ENCODE peak calls at places on chromosomes 1 and 21, in seven cellular contexts. One of them, this sample, is unnamed.

GRCh38 chr21:26125433-26126167 is 45.0 kb downstream of the APP start:
- DNase-seq in Peyer's patch: no peak
- DNase-seq in sigmoid colon: no peak
- DNase-seq in NB4: no peak
- DNase-seq in body of pancreas: no peak
- DNase-seq in H1: no peak
- DNase-seq in HepG2: no peak
- DNase-seq in this sample: no peak

GRCh38 chr1:97243973-97244560 is 522.5 kb downstream of the PTBP2 start:
- DNase-seq in Peyer's patch: no peak
- DNase-seq in sigmoid colon: no peak
- DNase-seq in NB4: peak; percentile 24
- DNase-seq in body of pancreas: no peak
- DNase-seq in H1: no peak
- DNase-seq in HepG2: no peak
- DNase-seq in this sample: peak; percentile 14

GRCh38 chr1:63688302-63688701 is 85.5 kb upstream of the ROR1 start:
- DNase-seq in Peyer's patch: no peak
- DNase-seq in sigmoid colon: no peak
- DNase-seq in NB4: no peak
- DNase-seq in body of pancreas: no peak
- DNase-seq in H1: no peak
- DNase-seq in HepG2: no peak
- DNase-seq in this sample: no peak

GRCh38 chr1:87403047-87403820 is 74.6 kb downstream of the LMO4 start:
- DNase-seq in Peyer's patch: no peak
- DNase-seq in sigmoid colon: no peak
- DNase-seq in NB4: no peak
- DNase-seq in body of pancreas: no peak
- DNase-seq in H1: no peak
- DNase-seq in HepG2: no peak
- DNase-seq in this sample: no peak

GRCh38 chr1:228416217-228416971 is at the start of gene TRIM17:
- DNase-seq in Peyer's patch: no peak
- DNase-seq in sigmoid colon: no peak
- DNase-seq in NB4: peak; percentile 40
- DNase-seq in body of pancreas: peak; percentile 41
- DNase-seq in H1: no peak
- DNase-seq in HepG2: peak; percentile 42
- DNase-seq in this sample: peak; percentile 19

GRCh38 chr1:154910851-154911250 is 25.7 kb downstream of the PMVK start:
- DNase-seq in Peyer's patch: peak; percentile 40
- DNase-seq in sigmoid colon: peak; percentile 40
- DNase-seq in NB4: no peak
- DNase-seq in body of pancreas: no peak
- DNase-seq in H1: no peak
- DNase-seq in HepG2: no peak
- DNase-seq in this sample: no peak

GRCh38 chr1:156490401-156491032 is 10.1 kb downstream of the MEF2D start:
- DNase-seq in Peyer's patch: no peak
- DNase-seq in sigmoid colon: no peak
- DNase-seq in NB4: peak; percentile 50
- DNase-seq in body of pancreas: no peak
- DNase-seq in H1: no peak
- DNase-seq in HepG2: no peak
- DNase-seq in this sample: no peak

GRCh38 chr1:22206551-22207125 is 63.7 kb upstream of the WNT4 start:
- DNase-seq in Peyer's patch: no peak
- DNase-seq in sigmoid colon: peak; percentile 52
- DNase-seq in NB4: no peak
- DNase-seq in body of pancreas: no peak
- DNase-seq in H1: no peak
- DNase-seq in HepG2: no peak
- DNase-seq in this sample: no peak

GRCh38 chr1:27993241-27993640 is 33.5 kb downstream of the XKR8 start:
- DNase-seq in Peyer's patch: no peak
- DNase-seq in sigmoid colon: no peak
- DNase-seq in NB4: no peak
- DNase-seq in body of pancreas: no peak
- DNase-seq in H1: no peak
- DNase-seq in HepG2: no peak
- DNase-seq in this sample: no peak

GRCh38 chr1:160519542-160520435 is 3.3 kb downstream of the SLAMF6 start:
- DNase-seq in Peyer's patch: no peak
- DNase-seq in sigmoid colon: no peak
- DNase-seq in NB4: no peak
- DNase-seq in body of pancreas: no peak
- DNase-seq in H1: no peak
- DNase-seq in HepG2: no peak
- DNase-seq in this sample: peak; percentile 11

GRCh38 chr1:230507671-230508407 is 81.7 kb upstream of the PGBD5 start:
- DNase-seq in Peyer's patch: no peak
- DNase-seq in sigmoid colon: no peak
- DNase-seq in NB4: no peak
- DNase-seq in body of pancreas: peak; percentile 30
- DNase-seq in H1: no peak
- DNase-seq in HepG2: no peak
- DNase-seq in this sample: no peak

GRCh38 chr1:187817782-187818181 is 989.0 kb downstream of the PLA2G4A start:
- DNase-seq in Peyer's patch: no peak
- DNase-seq in sigmoid colon: no peak
- DNase-seq in NB4: peak; percentile 4
- DNase-seq in body of pancreas: no peak
- DNase-seq in H1: no peak
- DNase-seq in HepG2: no peak
- DNase-seq in this sample: no peak

GRCh38 chr1:22188436-22188835 is 45.5 kb upstream of the WNT4 start:
- DNase-seq in Peyer's patch: no peak
- DNase-seq in sigmoid colon: no peak
- DNase-seq in NB4: no peak
- DNase-seq in body of pancreas: no peak
- DNase-seq in H1: no peak
- DNase-seq in HepG2: no peak
- DNase-seq in this sample: no peak

GRCh38 chr1:199157494-199157893 is 518.7 kb downstream of the PTPRC start:
- DNase-seq in Peyer's patch: no peak
- DNase-seq in sigmoid colon: no peak
- DNase-seq in NB4: no peak
- DNase-seq in body of pancreas: no peak
- DNase-seq in H1: no peak
- DNase-seq in HepG2: no peak
- DNase-seq in this sample: no peak

GRCh38 chr1:171717080-171717479 is 24.8 kb downstream of the VAMP4 start:
- DNase-seq in Peyer's patch: no peak
- DNase-seq in sigmoid colon: no peak
- DNase-seq in NB4: no peak
- DNase-seq in body of pancreas: no peak
- DNase-seq in H1: no peak
- DNase-seq in HepG2: no peak
- DNase-seq in this sample: peak; percentile 20

GRCh38 chr1:231188072-231188471 is 26.2 kb downstream of the TRIM67 start:
- DNase-seq in Peyer's patch: no peak
- DNase-seq in sigmoid colon: no peak
- DNase-seq in NB4: no peak
- DNase-seq in body of pancreas: no peak
- DNase-seq in H1: no peak
- DNase-seq in HepG2: no peak
- DNase-seq in this sample: no peak

GRCh38 chr1:93661829-93662474 is 19.7 kb downstream of the BCAR3 start:
- DNase-seq in Peyer's patch: no peak
- DNase-seq in sigmoid colon: no peak
- DNase-seq in NB4: no peak
- DNase-seq in body of pancreas: no peak
- DNase-seq in H1: no peak
- DNase-seq in HepG2: no peak
- DNase-seq in this sample: peak; percentile 74

GRCh38 chr1:20416706-20417105 is 69.3 kb downstream of the CAMK2N1 start:
- DNase-seq in Peyer's patch: no peak
- DNase-seq in sigmoid colon: no peak
- DNase-seq in NB4: no peak
- DNase-seq in body of pancreas: no peak
- DNase-seq in H1: no peak
- DNase-seq in HepG2: no peak
- DNase-seq in this sample: no peak

GRCh38 chr1:83996621-83997020 is 2.3 kb downstream of the TTLL7 start:
- DNase-seq in Peyer's patch: no peak
- DNase-seq in sigmoid colon: no peak
- DNase-seq in NB4: no peak
- DNase-seq in body of pancreas: no peak
- DNase-seq in H1: no peak
- DNase-seq in HepG2: no peak
- DNase-seq in this sample: no peak

GRCh38 chr1:162276493-162276892 is 100.2 kb downstream of the SPATA46 start:
- DNase-seq in Peyer's patch: no peak
- DNase-seq in sigmoid colon: no peak
- DNase-seq in NB4: peak; percentile 49
- DNase-seq in body of pancreas: no peak
- DNase-seq in H1: no peak
- DNase-seq in HepG2: peak; percentile 50
- DNase-seq in this sample: peak; percentile 13

GRCh38 chr1:178933709-178934573 is 63.1 kb upstream of the ANGPTL1 start:
- DNase-seq in Peyer's patch: peak; percentile 50
- DNase-seq in sigmoid colon: no peak
- DNase-seq in NB4: peak; percentile 95
- DNase-seq in body of pancreas: no peak
- DNase-seq in H1: no peak
- DNase-seq in HepG2: no peak
- DNase-seq in this sample: no peak

GRCh38 chr1:115714572-115715141 is 53.9 kb downstream of the CASQ2 start:
- DNase-seq in Peyer's patch: no peak
- DNase-seq in sigmoid colon: no peak
- DNase-seq in NB4: no peak
- DNase-seq in body of pancreas: peak; percentile 72
- DNase-seq in H1: no peak
- DNase-seq in HepG2: peak; percentile 41
- DNase-seq in this sample: no peak

GRCh38 chr1:224339422-224340033 is 9.6 kb upstream of the NVL start:
- DNase-seq in Peyer's patch: no peak
- DNase-seq in sigmoid colon: no peak
- DNase-seq in NB4: no peak
- DNase-seq in body of pancreas: no peak
- DNase-seq in H1: no peak
- DNase-seq in HepG2: no peak
- DNase-seq in this sample: no peak

GRCh38 chr1:224343679-224344078 is 13.0 kb upstream of the CNIH4 start:
- DNase-seq in Peyer's patch: no peak
- DNase-seq in sigmoid colon: no peak
- DNase-seq in NB4: no peak
- DNase-seq in body of pancreas: no peak
- DNase-seq in H1: no peak
- DNase-seq in HepG2: no peak
- DNase-seq in this sample: peak; percentile 25

GRCh38 chr1:224338150-224338838 is 8.3 kb upstream of the NVL start:
- DNase-seq in Peyer's patch: no peak
- DNase-seq in sigmoid colon: no peak
- DNase-seq in NB4: peak; percentile 67
- DNase-seq in body of pancreas: no peak
- DNase-seq in H1: no peak
- DNase-seq in HepG2: peak; percentile 53
- DNase-seq in this sample: peak; percentile 59

GRCh38 chr1:224340711-224341384 is 10.9 kb upstream of the NVL start:
- DNase-seq in Peyer's patch: peak; percentile 61
- DNase-seq in sigmoid colon: no peak
- DNase-seq in NB4: peak; percentile 36
- DNase-seq in body of pancreas: peak; percentile 58
- DNase-seq in H1: peak; percentile 49
- DNase-seq in HepG2: no peak
- DNase-seq in this sample: peak; percentile 48
- TF ChIP-seq POLR2A in Peyer's patch: no peak
- TF ChIP-seq POLR2A in sigmoid colon: no peak
- TF ChIP-seq POLR2A in NB4: no peak
- TF ChIP-seq POLR2A in body of pancreas: peak; percentile 72
- TF ChIP-seq POLR2A in H1: peak; percentile 70
- TF ChIP-seq POLR2A in HepG2: no peak
- TF ChIP-seq POLR2A in this sample: no peak

DNA sequence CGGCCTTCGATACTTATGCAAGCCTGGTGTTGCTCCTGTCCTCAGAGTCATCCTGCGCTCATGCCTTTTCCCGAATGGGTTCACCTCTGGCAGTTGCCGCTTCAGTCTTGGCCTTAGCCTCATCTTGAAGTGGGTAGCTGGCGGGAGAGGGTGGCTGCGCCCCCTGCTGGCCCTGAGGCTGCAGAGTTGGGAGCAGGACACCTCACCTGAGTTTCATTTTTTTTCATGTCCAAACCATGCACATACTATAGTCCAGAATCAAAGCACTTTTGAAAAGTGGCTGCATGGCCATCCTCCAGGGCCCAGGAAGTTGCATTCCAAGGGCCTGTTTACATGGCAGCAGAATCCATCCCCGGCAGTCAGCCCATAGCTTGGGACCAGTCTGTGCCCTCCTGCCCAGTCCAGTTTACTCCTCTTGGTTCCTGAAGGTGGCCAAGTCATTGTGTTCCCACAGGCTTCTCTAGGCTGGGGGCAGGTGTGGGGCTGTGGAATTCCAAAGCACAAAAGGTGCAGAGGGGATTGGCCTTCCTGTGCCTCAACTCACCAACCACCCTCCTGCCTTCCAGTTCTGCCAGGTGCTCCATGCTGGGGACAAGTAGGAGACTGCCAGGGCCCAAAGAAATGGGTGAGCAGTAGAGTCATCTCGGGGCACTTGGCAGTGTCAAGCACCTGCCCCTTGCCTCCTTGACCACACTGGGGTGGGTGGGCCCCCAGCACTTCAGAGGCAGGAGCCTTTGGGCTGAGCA is 44.0 kb downstream of the YARS1 start:
- DNase-seq in Peyer's patch: peak; percentile 94
- DNase-seq in sigmoid colon: peak; percentile 92
- DNase-seq in NB4: peak; percentile 76
- DNase-seq in body of pancreas: peak; percentile 89
- DNase-seq in H1: peak; percentile 74
- DNase-seq in HepG2: peak; percentile 53
- DNase-seq in this sample: peak; percentile 87
- TF ChIP-seq POLR2A in Peyer's patch: no peak
- TF ChIP-seq POLR2A in sigmoid colon: no peak
- TF ChIP-seq POLR2A in NB4: no peak
- TF ChIP-seq POLR2A in body of pancreas: no peak
- TF ChIP-seq POLR2A in H1: peak; percentile 57
- TF ChIP-seq POLR2A in HepG2: no peak
- TF ChIP-seq POLR2A in this sample: peak; percentile 29

GRCh38 chr1:88610687-88611086 is 73.4 kb upstream of the PKN2 start:
- DNase-seq in Peyer's patch: no peak
- DNase-seq in sigmoid colon: no peak
- DNase-seq in NB4: no peak
- DNase-seq in body of pancreas: no peak
- DNase-seq in H1: no peak
- DNase-seq in HepG2: no peak
- DNase-seq in this sample: no peak
- TF ChIP-seq POLR2A in Peyer's patch: no peak
- TF ChIP-seq POLR2A in sigmoid colon: no peak
- TF ChIP-seq POLR2A in NB4: no peak
- TF ChIP-seq POLR2A in body of pancreas: no peak
- TF ChIP-seq POLR2A in H1: no peak
- TF ChIP-seq POLR2A in HepG2: no peak
- TF ChIP-seq POLR2A in this sample: no peak

DNA sequence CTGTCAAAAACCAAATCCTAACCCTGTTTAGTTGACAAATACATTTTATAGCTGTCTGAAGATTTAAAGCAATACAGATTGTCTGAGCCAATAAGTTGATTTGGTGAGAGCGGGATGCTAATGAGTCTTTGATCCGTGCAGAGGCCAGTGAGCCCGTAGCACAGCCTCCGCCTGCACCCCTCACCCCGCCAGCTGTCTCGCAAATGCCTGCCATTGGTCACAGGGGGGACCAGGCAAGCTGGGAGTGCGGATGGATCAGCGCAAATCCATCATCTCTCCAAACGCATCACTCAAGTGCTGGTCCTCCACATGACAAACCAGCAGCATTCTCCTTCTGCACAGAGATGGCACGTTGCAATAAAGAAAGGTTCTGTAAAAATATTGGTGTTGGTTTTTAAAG is 51.0 kb downstream of the ZBTB18 start:
- DNase-seq in Peyer's patch: no peak
- DNase-seq in sigmoid colon: no peak
- DNase-seq in NB4: no peak
- DNase-seq in body of pancreas: no peak
- DNase-seq in H1: no peak
- DNase-seq in HepG2: no peak
- DNase-seq in this sample: no peak
- TF ChIP-seq POLR2A in Peyer's patch: no peak
- TF ChIP-seq POLR2A in sigmoid colon: no peak
- TF ChIP-seq POLR2A in NB4: no peak
- TF ChIP-seq POLR2A in body of pancreas: no peak
- TF ChIP-seq POLR2A in H1: no peak
- TF ChIP-seq POLR2A in HepG2: no peak
- TF ChIP-seq POLR2A in this sample: no peak